ENCODE peak calls at places on chromosomes 5 and 9, in ten cellular contexts. H is stimulated activated CD8-positive, alpha-beta memory T cell treated with anti-CD3 and anti-CD28 coated beads, Interleukin-7, amount 100 ng/mL, for 1 hour; U is heart right ventricle; P is glutamatergic neuron; K is LHCN-M2; C is IMR-90; Q is CD8-positive, alpha-beta T cell; S is Daoy; X is NCI-H1092 treated with DMSO at 0.1 percent for 48 hours; A is GM03348. Z is an unnamed sample.

GRCh38 chr5:84430863-84431663 is 46.4 kb upstream of the EDIL3 start:
- DNase-seq in C (peak; percentile 12), A (no peak), U (no peak), X (no peak), K (peak; percentile 57), P (no peak), H (no peak), S (peak; percentile 26), Q (no peak), Z (no peak)

GRCh38 chr5:36728697-36729543 is 122.5 kb downstream of the SLC1A3 start:
- DNase-seq in C (peak; percentile 73), X (peak; percentile 37), U (no peak), P (no peak), Q (no peak), S (peak; percentile 45), A (peak; percentile 79), K (peak; percentile 71), H (no peak), Z (no peak)

GRCh38 chr5:124439609-124440008 is 306.8 kb downstream of the ZNF608 start:
- DNase-seq in C (no peak), A (no peak), K (no peak), Q (no peak), X (peak; percentile 30), S (no peak), P (no peak), H (no peak), U (no peak), Z (no peak)

GRCh38 chr9:107333363-107333762 is 50.3 kb downstream of the RAD23B start:
- DNase-seq in Q (no peak), U (no peak), S (no peak), X (no peak), C (no peak), H (no peak), K (no peak), A (no peak), P (no peak), Z (no peak)

GRCh38 chr5:129905467-129906176 is 1.4 kb downstream of the CHSY3 start:
- DNase-seq in H (no peak), P (peak; percentile 45), K (peak; percentile 35), C (peak; percentile 3), U (no peak), A (no peak), S (peak; percentile 23), X (no peak), Q (no peak), Z (peak; percentile 56)

GRCh38 chr9:93306579-93307091 is 122.7 kb downstream of the WNK2 start:
- DNase-seq in K (no peak), P (no peak), H (no peak), X (no peak), A (no peak), S (no peak), U (no peak), C (no peak), Q (no peak), Z (no peak)

GRCh38 chr9:137301086-137301947 is 754 bp downstream of the NRARP start:
- DNase-seq in C (peak; percentile 39), Q (no peak), S (peak; percentile 83), K (peak; percentile 18), H (no peak), X (peak; percentile 27), P (peak; percentile 74), A (peak; percentile 65), U (peak; percentile 53), Z (peak; percentile 81)

GRCh38 chr5:14413331-14413750 is 168.3 kb upstream of the OTULINL start:
- DNase-seq in X (no peak), H (no peak), C (peak; percentile 63), P (no peak), K (peak; percentile 89), U (no peak), Q (peak; percentile 37), S (no peak), A (no peak), Z (no peak)

GRCh38 chr9:126375386-126375785 is 48.8 kb downstream of the MVB12B start:
- DNase-seq in X (no peak), K (no peak), H (no peak), S (peak; percentile 70), C (peak; percentile 20), U (no peak), Q (no peak), A (peak; percentile 81), P (peak; percentile 50), Z (peak; percentile 72)

Z was measured in right cardiac atrium.